ENCODE peak calls at places on chromosome 11, in six cellular contexts. K, Z, Q, W, X and P are unnamed samples.

GRCh38 chr11:32088117-32088941 is 2.5 kb upstream of the RCN1 start:
- DNase-seq in K (peak; percentile 95), Z (peak; percentile 15), Q (peak; percentile 48), W (no peak), X (peak; percentile 78), P (no peak)

GRCh38 chr11:57354699-57355098 is 16.5 kb downstream of the P2RX3 start:
- DNase-seq in K (no peak), Z (no peak), Q (no peak), W (no peak), X (no peak), P (no peak)

GRCh38 chr11:61069427-61069826 is 32.9 kb upstream of the CD5 start:
- DNase-seq in K (no peak), Z (no peak), Q (no peak), W (no peak), X (no peak), P (no peak)

GRCh38 chr11:14376920-14377319 is 17.9 kb upstream of the RRAS2 start:
- DNase-seq in K (no peak), Z (no peak), Q (no peak), W (no peak), X (no peak), P (no peak)

GRCh38 chr11:132064987-132065620 is 694.7 kb downstream of the NTM start:
- DNase-seq in K (peak; percentile 99), Z (no peak), Q (no peak), W (no peak), X (peak; percentile 27), P (no peak)

GRCh38 chr11:67631427-67631826 is 1.7 kb upstream of the NUDT8 start:
- DNase-seq in K (no peak), Z (no peak), Q (no peak), W (no peak), X (no peak), P (no peak)

GRCh38 chr11:71309611-71310010 is 57.2 kb upstream of the SHANK2 start:
- DNase-seq in K (no peak), Z (peak; percentile 65), Q (no peak), W (no peak), X (no peak), P (peak; percentile 32)

GRCh38 chr11:304915-305833 is 2.4 kb upstream of the IFITM2 start:
- DNase-seq in K (peak; percentile 59), Z (peak; percentile 56), Q (peak; percentile 53), W (no peak), X (peak; percentile 75), P (peak; percentile 75)

GRCh38 chr11:47667555-47667954 is 25.2 kb upstream of the MTCH2 start:
- DNase-seq in K (no peak), Z (no peak), Q (no peak), W (no peak), X (no peak), P (no peak)

GRCh38 chr11:57202282-57202681 is 20.5 kb downstream of the LRRC55 start:
- DNase-seq in K (no peak), Z (no peak), Q (no peak), W (no peak), X (no peak), P (no peak)

GRCh38 chr11:72239296-72239848 is 4.6 kb downstream of the PHOX2A start:
- DNase-seq in K (no peak), Z (no peak), Q (no peak), W (no peak), X (no peak), P (peak; percentile 82)

GRCh38 chr11:99257131-99257530 is 236.4 kb downstream of the CNTN5 start:
- DNase-seq in K (no peak), Z (no peak), Q (no peak), W (no peak), X (no peak), P (peak; percentile 21)

GRCh38 chr11:2464451-2465165 is 19.8 kb downstream of the KCNQ1 start:
- DNase-seq in K (no peak), Z (no peak), Q (no peak), W (no peak), X (no peak), P (no peak)

GRCh38 chr11:69095300-69095699 is 46.6 kb downstream of the TPCN2 start:
- DNase-seq in K (no peak), Z (no peak), Q (no peak), W (no peak), X (no peak), P (no peak)

GRCh38 chr11:94595061-94595460 is 27.9 kb downstream of the PIWIL4 start:
- DNase-seq in K (no peak), Z (no peak), Q (no peak), W (no peak), X (no peak), P (no peak)

DNA sequence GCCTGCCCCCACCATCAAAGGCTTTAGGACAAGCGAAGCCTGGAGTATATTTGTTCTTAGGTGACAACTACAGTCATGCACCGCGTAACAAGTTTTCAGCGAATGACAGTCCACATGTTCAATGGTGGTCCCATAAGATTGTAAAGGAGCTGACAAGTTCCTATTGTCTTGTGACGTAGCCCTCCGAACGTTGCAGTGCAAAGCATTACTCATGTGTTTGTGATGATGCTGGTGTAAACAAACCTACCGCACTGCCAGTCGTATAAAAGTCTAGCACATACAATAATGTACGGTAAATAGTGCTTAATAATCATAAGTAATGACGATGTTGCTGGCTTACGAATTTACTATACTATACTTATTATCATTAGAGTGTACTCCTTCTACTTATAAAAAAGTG is 41.3 kb downstream of the ADAMTS15 start:
- DNase-seq in K (no peak), Z (no peak), Q (no peak), W (no peak), X (no peak), P (no peak)
- H3K27me3 ChIP-seq in K (no peaks in the 10 kb centered on the region), Z (peaks cover 26% of the 10 kb centered on the region), Q (no peaks in the 10 kb centered on the region), W (no peaks in the 10 kb centered on the region), X (no peaks in the 10 kb centered on the region), P (no peaks in the 10 kb centered on the region)

GRCh38 chr11:117302228-117302627 is 11.1 kb downstream of the BACE1-AS start:
- DNase-seq in K (no peak), Z (no peak), Q (no peak), W (no peak), X (no peak), P (no peak)

GRCh38 chr11:117299351-117300300 is 8.5 kb downstream of the BACE1-AS start:
- DNase-seq in K (no peak), Z (no peak), Q (no peak), W (no peak), X (peak; percentile 81), P (no peak)

GRCh38 chr11:117298195-117298594 is 7.0 kb downstream of the BACE1-AS start:
- DNase-seq in K (no peak), Z (no peak), Q (no peak), W (no peak), X (peak; percentile 64), P (no peak)

GRCh38 chr11:117300773-117301172 is 9.6 kb downstream of the BACE1-AS start:
- DNase-seq in K (no peak), Z (no peak), Q (no peak), W (no peak), X (no peak), P (peak; percentile 27)

GRCh38 chr11:117300301-117300700 is 9.2 kb downstream of the BACE1-AS start:
- DNase-seq in K (no peak), Z (no peak), Q (no peak), W (no peak), X (peak; percentile 77), P (no peak)
- H3K4me3 ChIP-seq in K (peak overlapping the region; percentile 3), Z (no peak overlapping the region), Q (no peak overlapping the region), W (no peak overlapping the region), X (no peak overlapping the region), P (no peak overlapping the region)

DNA sequence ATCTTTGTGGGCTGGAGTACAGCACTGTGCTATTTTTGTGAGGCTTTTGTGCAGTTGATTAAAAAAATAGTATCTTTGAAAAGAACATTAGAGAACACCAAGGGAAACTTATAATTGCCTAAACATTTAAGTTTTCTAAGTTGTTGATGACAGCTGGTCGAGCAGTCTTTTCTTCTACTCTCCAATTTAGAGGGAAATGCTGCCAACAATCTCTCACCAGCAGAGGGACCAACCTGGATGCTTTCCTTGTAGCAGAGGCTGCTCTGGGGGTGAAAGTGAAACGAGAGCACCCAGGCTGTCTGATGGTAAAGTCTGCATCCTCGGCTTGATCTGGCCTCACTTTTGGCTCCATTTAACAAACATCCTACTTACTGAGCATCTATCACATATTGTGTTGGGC is 1286.5 kb upstream of the TENM4 start:
- DNase-seq in K (peak; percentile 27), Z (no peak), Q (peak; percentile 76), W (no peak), X (no peak), P (peak; percentile 58)
- TF ChIP-seq CTCF in K (peak; percentile 47), Z (no peak), Q (peak; percentile 57), W (peak; percentile 48), X (no peak), P (peak; percentile 77)

GRCh38 chr11:34863048-34863447 is 53.1 kb downstream of the APIP start:
- DNase-seq in K (no peak), Z (no peak), Q (no peak), W (no peak), X (no peak), P (no peak)

GRCh38 chr11:34866375-34866774 is 49.8 kb downstream of the APIP start:
- DNase-seq in K (no peak), Z (no peak), Q (no peak), W (no peak), X (peak; percentile 8), P (no peak)

GRCh38 chr11:34869425-34869824 is 46.8 kb downstream of the APIP start:
- DNase-seq in K (no peak), Z (peak; percentile 21), Q (no peak), W (no peak), X (no peak), P (no peak)

GRCh38 chr11:34860518-34860917 is 55.7 kb downstream of the APIP start:
- DNase-seq in K (no peak), Z (no peak), Q (no peak), W (no peak), X (no peak), P (no peak)

DNA sequence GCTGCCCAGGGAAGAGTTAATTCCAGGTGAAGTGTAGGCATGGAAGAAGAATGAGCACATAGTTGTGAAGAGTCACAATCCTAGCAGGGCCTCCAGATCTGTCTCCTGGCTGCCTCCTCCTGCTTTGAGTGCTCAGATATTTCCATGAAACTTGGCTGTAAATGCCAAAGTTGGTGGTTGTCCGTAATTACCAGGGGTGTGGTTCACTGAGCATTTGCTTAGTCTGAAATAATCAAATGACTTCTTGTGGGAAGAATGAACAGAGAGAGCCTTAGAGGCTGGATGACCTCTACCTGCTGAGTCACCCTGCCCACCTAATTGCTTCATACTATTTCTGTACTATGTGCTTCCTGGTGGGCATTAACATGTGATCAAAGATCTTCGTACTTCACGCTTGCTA is 50.9 kb downstream of the APIP start:
- DNase-seq in K (no peak), Z (no peak), Q (no peak), W (no peak), X (no peak), P (no peak)
- H3K27me3 ChIP-seq in K (no peaks in the 10 kb centered on the region), Z (no peaks in the 10 kb centered on the region), Q (no peaks in the 10 kb centered on the region), W (no peaks in the 10 kb centered on the region), X (no peaks in the 10 kb centered on the region), P (no peaks in the 10 kb centered on the region)